ENCODE peak calls at places on chromosome 5, in eight cellular contexts. X is HCEC 1CT; B is germinal center; P is HEK293T; K is osteocyte; Y is ELR; T is activated CD4-positive, alpha-beta T cell treated with anti-CD3 and anti-CD28 coated beads, Interleukin-2, amount 50 U/mL, for 1 hour; U is activated effector memory CD4-positive, alpha-beta T cell treated with anti-CD3 and anti-CD28 coated beads, Interleukin-2, amount 50 U/mL, for 16 hours. V is an unnamed sample.

GRCh38 chr5:17255471-17256016 is 38.1 kb downstream of the BASP1 start:
- DNase-seq in X (peak), B (peak), P (no peak), K (no peak), Y (peak), T (no peak), U (no peak), V (no peak)

GRCh38 chr5:10091701-10092100 is 158.0 kb downstream of the ATPSCKMT start:
- DNase-seq in X (no peak), B (no peak), P (no peak), K (no peak), Y (no peak), T (no peak), U (no peak), V (no peak)

GRCh38 chr5:142819292-142819691 is 49.1 kb downstream of the ARHGAP26 start:
- DNase-seq in X (no peak), B (no peak), P (no peak), K (no peak), Y (no peak), T (no peak), U (no peak), V (no peak)

GRCh38 chr5:16051246-16051645 is 128.3 kb downstream of the MARCHF11 start:
- DNase-seq in X (peak), B (no peak), P (no peak), K (no peak), Y (peak), T (no peak), U (no peak), V (no peak)

GRCh38 chr5:7886849-7887460 is 18.0 kb downstream of the MTRR start:
- DNase-seq in X (peak), B (peak), P (no peak), K (no peak), Y (peak), T (no peak), U (no peak), V (no peak)

GRCh38 chr5:9174446-9174845 is 371.4 kb downstream of the SEMA5A start:
- DNase-seq in X (peak), B (no peak), P (no peak), K (no peak), Y (peak), T (no peak), U (no peak), V (no peak)

GRCh38 chr5:177458912-177459350 is 12.3 kb downstream of the PRR7 start:
- DNase-seq in X (peak), B (no peak), P (no peak), K (no peak), Y (peak), T (no peak), U (no peak), V (no peak)

GRCh38 chr5:113162770-113163169 is 186.2 kb downstream of the DCP2 start:
- DNase-seq in X (peak), B (no peak), P (no peak), K (no peak), Y (peak), T (no peak), U (no peak), V (no peak)

GRCh38 chr5:6674421-6674820 is 38.8 kb upstream of the TENT4A start:
- DNase-seq in X (no peak), B (no peak), P (no peak), K (no peak), Y (no peak), T (no peak), U (no peak), V (peak)

GRCh38 chr5:116013207-116013777 is 19.0 kb upstream of the ARL14EPL start:
- DNase-seq in X (no peak), B (no peak), P (no peak), K (no peak), Y (no peak), T (no peak), U (no peak), V (no peak)

GRCh38 chr5:66666778-66667177 is 70.6 kb downstream of the MAST4 start:
- DNase-seq in X (no peak), B (no peak), P (peak), K (no peak), Y (no peak), T (no peak), U (no peak), V (peak)

GRCh38 chr5:151448038-151448985 is 909 bp downstream of the SLC36A1 start:
- DNase-seq in X (no peak), B (peak), P (peak), K (no peak), Y (peak), T (peak), U (peak), V (peak)

GRCh38 chr5:8685704-8686103 is 816.8 kb downstream of the MTRR start:
- DNase-seq in X (no peak), B (no peak), P (no peak), K (no peak), Y (no peak), T (no peak), U (no peak), V (no peak)

GRCh38 chr5:169893586-169893985 is 86.7 kb downstream of the INSYN2B start:
- DNase-seq in X (peak), B (peak), P (no peak), K (no peak), Y (peak), T (no peak), U (no peak), V (no peak)

GRCh38 chr5:16502866-16503265 is 37.3 kb upstream of the ZNF622 start:
- DNase-seq in X (peak), B (no peak), P (no peak), K (no peak), Y (peak), T (no peak), U (no peak), V (no peak)

GRCh38 chr5:74766348-74766886 is 500 bp downstream of the GFM2 start:
- DNase-seq in X (peak), B (peak), P (peak), K (no peak), Y (peak), T (no peak), U (peak), V (peak)

GRCh38 chr5:138018844-138019243 is 14.0 kb downstream of the FAM13B start:
- DNase-seq in X (no peak), B (no peak), P (no peak), K (no peak), Y (no peak), T (no peak), U (no peak), V (no peak)

GRCh38 chr5:68656936-68657857 is 436.6 kb upstream of the SLC30A5 start:
- DNase-seq in X (no peak), B (no peak), P (no peak), K (no peak), Y (no peak), T (no peak), U (no peak), V (no peak)